ENCODE peak calls at places on chromosomes 12 and 14, in seven cellular contexts. R, I, X, U, N, P and L are unnamed samples.

GRCh38 chr12:120235369-120236123 is 30.0 kb downstream of the PXN start:
- DNase-seq in R (no peak), I (no peak), X (no peak), U (no peak), N (no peak), P (peak; percentile 79), L (no peak)

GRCh38 chr12:12466157-12466556 is 96.5 kb downstream of the DUSP16 start:
- DNase-seq in R (no peak), I (no peak), X (peak; percentile 42), U (no peak), N (no peak), P (no peak), L (no peak)

GRCh38 chr12:3311027-3311402 is 180.0 kb upstream of the PRMT8 start:
- DNase-seq in R (no peak), I (peak; percentile 98), X (no peak), U (no peak), N (no peak), P (no peak), L (no peak)

GRCh38 chr12:57693317-57693658 is 644 bp upstream of the OS9 start:
- DNase-seq in R (no peak), I (no peak), X (no peak), U (no peak), N (no peak), P (no peak), L (no peak)

GRCh38 chr12:4177257-4177656 is 96.3 kb upstream of the CCND2 start:
- DNase-seq in R (no peak), I (no peak), X (no peak), U (no peak), N (no peak), P (no peak), L (no peak)

GRCh38 chr14:36747411-36748184 is 85.9 kb downstream of the PAX9 start:
- DNase-seq in R (peak; percentile 9), I (no peak), X (no peak), U (no peak), N (no peak), P (peak; percentile 92), L (peak; percentile 16)

GRCh38 chr14:30849983-30850382 is 24.4 kb upstream of the COCH start:
- DNase-seq in R (no peak), I (no peak), X (no peak), U (no peak), N (no peak), P (no peak), L (no peak)

GRCh38 chr12:105506678-105507310 is 176.3 kb downstream of the C12orf75 start:
- DNase-seq in R (no peak), I (no peak), X (no peak), U (no peak), N (no peak), P (no peak), L (no peak)

GRCh38 chr12:132686831-132687210 is 321 bp downstream of the POLE start:
- DNase-seq in R (peak; percentile 47), I (peak; percentile 22), X (peak; percentile 1), U (no peak), N (no peak), P (peak; percentile 32), L (no peak)

GRCh38 chr12:89846473-89846872 is 137.8 kb upstream of the ATP2B1 start:
- DNase-seq in R (no peak), I (no peak), X (no peak), U (no peak), N (no peak), P (no peak), L (no peak)

GRCh38 chr12:89840162-89840922 is 131.7 kb upstream of the ATP2B1 start:
- DNase-seq in R (no peak), I (no peak), X (no peak), U (peak; percentile 25), N (peak; percentile 65), P (no peak), L (peak; percentile 35)

GRCh38 chr12:89848732-89849131 is 140.1 kb upstream of the ATP2B1 start:
- DNase-seq in R (no peak), I (no peak), X (no peak), U (no peak), N (no peak), P (no peak), L (no peak)

GRCh38 chr12:89844539-89844938 is 135.9 kb upstream of the ATP2B1 start:
- DNase-seq in R (no peak), I (no peak), X (no peak), U (no peak), N (no peak), P (no peak), L (no peak)

GRCh38 chr12:89845356-89845755 is 136.7 kb upstream of the ATP2B1 start:
- DNase-seq in R (no peak), I (no peak), X (no peak), U (no peak), N (no peak), P (no peak), L (no peak)
- H3K4me3 ChIP-seq in R (no peak overlapping the region), I (no peak overlapping the region), X (no peak overlapping the region), U (no peak overlapping the region), N (no peak overlapping the region), P (no peak overlapping the region), L (no peak overlapping the region)

DNA sequence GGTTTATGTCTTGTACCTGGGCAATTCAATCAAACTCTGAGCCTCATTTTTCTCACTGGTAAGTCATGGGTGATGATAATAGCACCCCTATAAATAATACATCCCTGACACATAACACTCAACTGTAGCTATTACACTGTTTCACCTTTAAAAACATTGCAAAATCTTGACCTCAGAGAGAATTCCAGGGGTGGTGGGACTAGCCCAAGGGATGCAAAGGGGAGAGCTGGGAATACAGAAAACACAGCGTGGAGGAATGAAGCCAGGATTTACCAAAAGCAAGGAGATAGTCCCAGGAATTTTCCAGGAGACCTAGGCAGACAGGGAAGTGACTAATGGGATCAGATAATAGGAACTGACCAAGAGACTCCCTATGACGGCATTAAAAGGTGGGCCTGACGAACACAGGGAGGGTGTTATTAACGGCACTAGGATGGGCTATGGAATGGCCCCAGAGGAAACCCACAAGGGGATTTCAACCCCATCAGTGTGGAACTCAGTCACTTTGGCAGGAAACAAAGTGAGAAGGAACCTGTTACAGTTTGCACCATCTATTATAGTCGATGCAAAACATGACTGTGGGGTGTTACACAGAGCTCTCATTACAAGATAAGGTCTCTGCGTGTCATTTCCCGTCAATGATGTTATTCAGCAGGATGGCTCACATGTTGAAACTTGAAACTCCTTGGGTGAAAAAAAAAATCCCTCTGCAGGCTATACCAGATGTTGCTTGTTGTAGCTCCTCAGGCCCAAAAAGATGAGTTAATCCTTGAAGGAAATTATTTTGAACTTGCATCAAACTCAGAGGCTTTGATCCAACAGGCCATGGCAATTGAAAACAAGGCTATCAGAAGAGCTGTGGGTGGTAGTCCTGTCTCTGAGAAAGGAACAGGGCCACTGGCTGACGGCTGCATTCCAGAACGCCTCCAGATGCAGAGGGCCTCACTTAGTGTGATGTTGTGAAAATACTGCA is 58.7 kb downstream of the DRAM1 start:
- DNase-seq in R (peak; percentile 94), I (peak; percentile 26), X (no peak), U (peak; percentile 98), N (peak; percentile 99), P (peak; percentile 86), L (peak; percentile 99)
- H3K4me3 ChIP-seq in R (no peak overlapping the region), I (no peak overlapping the region), X (no peak overlapping the region), U (no peak overlapping the region), N (no peak overlapping the region), P (no peak overlapping the region), L (no peak overlapping the region)

DNA sequence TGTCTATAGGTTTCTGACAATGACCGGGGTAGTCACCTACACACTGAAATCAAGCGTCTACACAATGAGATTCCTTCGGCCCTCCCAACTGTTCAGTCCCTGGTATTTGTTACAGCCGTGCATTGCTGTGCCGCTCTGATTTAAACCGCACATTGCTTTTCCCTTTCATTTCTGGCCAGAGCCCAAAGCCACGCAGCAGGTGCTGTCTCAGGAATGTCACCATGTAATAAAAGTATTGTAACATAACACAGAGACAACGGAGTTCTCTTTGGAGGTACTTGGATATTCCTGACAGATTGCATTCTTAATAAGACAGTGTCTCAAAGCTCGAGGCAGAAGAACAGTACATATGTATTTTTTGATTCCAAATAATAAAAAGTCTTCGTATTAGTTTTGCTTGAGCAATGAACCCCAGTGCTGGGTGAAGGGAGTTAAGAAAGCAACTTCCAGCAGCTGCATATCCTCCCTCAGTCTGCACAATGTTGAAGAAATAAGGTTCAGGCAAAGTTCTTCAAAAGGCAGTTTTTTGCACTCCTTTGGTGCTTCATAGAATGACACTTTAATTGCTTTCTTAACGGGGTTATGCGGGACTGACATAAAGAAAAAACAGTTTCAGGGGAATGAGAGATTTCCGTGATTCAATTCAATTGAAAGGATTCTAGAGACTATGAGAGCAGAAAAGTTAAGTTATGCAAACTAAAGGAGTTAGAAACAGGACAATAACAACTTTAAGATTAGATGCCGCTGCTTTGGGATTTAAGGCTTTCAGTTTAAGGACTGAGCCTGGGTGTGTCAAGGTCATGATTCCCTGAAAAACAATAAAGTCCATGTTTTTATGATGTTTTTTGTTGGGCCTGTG is 288.7 kb upstream of the FLRT2 start:
- DNase-seq in R (no peak), I (peak; percentile 49), X (no peak), U (no peak), N (peak; percentile 33), P (no peak), L (peak; percentile 68)
- H3K4me3 ChIP-seq in R (no peak overlapping the region), I (no peak overlapping the region), X (no peak overlapping the region), U (no peak overlapping the region), N (no peak overlapping the region), P (no peak overlapping the region), L (peak overlapping the region; percentile 13)

GRCh38 chr12:117064596-117064995 is 34.6 kb downstream of the TESC start:
- DNase-seq in R (no peak), I (no peak), X (no peak), U (no peak), N (no peak), P (no peak), L (no peak)

GRCh38 chr12:117061555-117062079 is 37.6 kb downstream of the TESC start:
- DNase-seq in R (no peak), I (no peak), X (no peak), U (no peak), N (no peak), P (no peak), L (no peak)

GRCh38 chr12:117064049-117064448 is 35.2 kb downstream of the TESC start:
- DNase-seq in R (no peak), I (no peak), X (no peak), U (no peak), N (no peak), P (no peak), L (no peak)

GRCh38 chr12:117060927-117061300 is 38.3 kb downstream of the TESC start:
- DNase-seq in R (no peak), I (no peak), X (no peak), U (no peak), N (no peak), P (no peak), L (no peak)

GRCh38 chr12:117063162-117063911 is 35.9 kb downstream of the TESC start:
- DNase-seq in R (no peak), I (no peak), X (peak; percentile 21), U (no peak), N (no peak), P (peak; percentile 5), L (no peak)
- H3K4me3 ChIP-seq in R (no peak overlapping the region), I (no peak overlapping the region), X (peak overlapping the region; percentile 42), U (no peak overlapping the region), N (no peak overlapping the region), P (no peak overlapping the region), L (no peak overlapping the region)

GRCh38 chr14:65044596-65044959 is 57.7 kb downstream of the MAX start:
- DNase-seq in R (no peak), I (no peak), X (no peak), U (no peak), N (peak; percentile 19), P (no peak), L (no peak)
- H3K4me3 ChIP-seq in R (no peak overlapping the region), I (no peak overlapping the region), X (no peak overlapping the region), U (no peak overlapping the region), N (no peak overlapping the region), P (no peak overlapping the region), L (no peak overlapping the region)